ENCODE peak calls at places on chromosomes 4 and X, in ten cellular contexts. C is AG08395, B is SIG-M5, R is upper lobe of left lung, W is PC-3, I is omental fat pad, U is left ventricle myocardium inferior, H is neural crest cell, S is T-helper 1 cell, X is tibial nerve. P is an unnamed sample.

GRCh38 chr4:183816077-183816476 is 89.0 kb upstream of the STOX2 start:
- DNase-seq in C (no peak), B (no peak), R (no peak), W (no peak), I (no peak), U (no peak), H (no peak), S (no peak), X (no peak), P (no peak)

GRCh38 chr4:147084861-147085260 is 139.2 kb upstream of the TTC29 start:
- DNase-seq in C (no peak), B (no peak), R (no peak), W (no peak), I (no peak), U (no peak), H (no peak), S (no peak), X (no peak), P (no peak)

GRCh38 chr4:41670530-41670929 is 78.0 kb downstream of the PHOX2B start:
- DNase-seq in C (no peak), B (no peak), R (no peak), W (no peak), I (no peak), U (peak; percentile 16), H (no peak), S (no peak), X (no peak), P (no peak)

GRCh38 chr4:84089652-84090437 is 409.2 kb downstream of the NKX6-1 start:
- DNase-seq in C (no peak), B (no peak), R (no peak), W (no peak), I (no peak), U (no peak), H (no peak), S (no peak), X (no peak), P (no peak)

GRCh38 chr4:139825523-139826014 is 159.9 kb downstream of the MGST2 start:
- DNase-seq in C (no peak), B (no peak), R (no peak), W (no peak), I (no peak), U (no peak), H (no peak), S (no peak), X (no peak), P (no peak)

GRCh38 chr4:24915121-24915922 is 2.5 kb upstream of the CCDC149 start:
- DNase-seq in C (no peak), B (no peak), R (no peak), W (peak; percentile 22), I (no peak), U (no peak), H (no peak), S (no peak), X (no peak), P (no peak)

GRCh38 chrX:54708404-54708803 is 89.7 kb downstream of the ITIH6 start:
- DNase-seq in C (no peak), B (no peak), R (no peak), W (no peak), I (no peak), U (no peak), H (no peak), S (no peak), X (no peak), P (no peak)

GRCh38 chrX:16148896-16149295 is 18.4 kb upstream of the MAGEB17 start:
- DNase-seq in C (no peak), B (no peak), R (no peak), W (peak; percentile 88), I (no peak), U (no peak), H (no peak), S (no peak), X (no peak), P (no peak)

GRCh38 chr4:52853351-52853750 is 8.8 kb upstream of the RASL11B start:
- DNase-seq in C (peak; percentile 73), B (no peak), R (no peak), W (no peak), I (no peak), U (no peak), H (no peak), S (no peak), X (no peak), P (no peak)

GRCh38 chr4:70948665-70949284 is 44.7 kb upstream of the DCK start:
- DNase-seq in C (no peak), B (no peak), R (no peak), W (peak; percentile 14), I (no peak), U (no peak), H (no peak), S (no peak), X (no peak), P (no peak)

GRCh38 chr4:32163125-32163524 is 1443.0 kb downstream of the PCDH7 start:
- DNase-seq in C (no peak), B (peak; percentile 20), R (no peak), W (no peak), I (no peak), U (no peak), H (no peak), S (no peak), X (no peak), P (no peak)

GRCh38 chr4:113270520-113271319 is 221.3 kb downstream of the ANK2 start:
- DNase-seq in C (no peak), B (no peak), R (no peak), W (no peak), I (no peak), U (no peak), H (no peak), S (no peak), X (no peak), P (no peak)

GRCh38 chr4:62324215-62324614 is 1124.1 kb downstream of the ADGRL3 start:
- DNase-seq in C (no peak), B (no peak), R (no peak), W (peak; percentile 29), I (no peak), U (peak; percentile 29), H (no peak), S (no peak), X (no peak), P (no peak)

GRCh38 chr4:97038146-97038516 is 1105.1 kb downstream of the STPG2 start:
- DNase-seq in C (no peak), B (no peak), R (peak; percentile 0), W (no peak), I (no peak), U (no peak), H (no peak), S (no peak), X (no peak), P (no peak)

GRCh38 chr4:153541426-153542096 is 75.4 kb downstream of the TMEM131L start:
- DNase-seq in C (peak; percentile 96), B (no peak), R (no peak), W (peak; percentile 16), I (no peak), U (no peak), H (no peak), S (no peak), X (no peak), P (no peak)

GRCh38 chrX:103170216-103170615 is 44.7 kb upstream of the BEX4 start:
- DNase-seq in C (peak; percentile 33), B (no peak), R (no peak), W (peak; percentile 63), I (no peak), U (no peak), H (no peak), S (no peak), X (no peak), P (no peak)

GRCh38 chr4:20028694-20029093 is 223.0 kb upstream of the SLIT2 start:
- DNase-seq in C (no peak), B (no peak), R (no peak), W (peak; percentile 79), I (no peak), U (no peak), H (no peak), S (no peak), X (no peak), P (no peak)

GRCh38 chr4:173367946-173368345 is 2.8 kb upstream of the SAP30 start:
- DNase-seq in C (peak; percentile 21), B (no peak), R (no peak), W (peak; percentile 23), I (no peak), U (no peak), H (no peak), S (no peak), X (no peak), P (no peak)

GRCh38 chr4:157204634-157205244 is 15.8 kb upstream of the GRIA2 start:
- DNase-seq in C (no peak), B (no peak), R (peak; percentile 69), W (peak; percentile 44), I (no peak), U (no peak), H (peak; percentile 29), S (no peak), X (no peak), P (no peak)

GRCh38 chr4:157978680-157979361 is 194.0 kb downstream of the GASK1B start:
- DNase-seq in C (peak; percentile 72), B (no peak), R (peak; percentile 56), W (peak; percentile 60), I (no peak), U (peak; percentile 29), H (peak; percentile 41), S (no peak), X (peak; percentile 62), P (peak; percentile 9)

GRCh38 chrX:43676960-43677582 is 21.0 kb downstream of the MAOA start:
- DNase-seq in C (no peak), B (no peak), R (no peak), W (no peak), I (no peak), U (no peak), H (no peak), S (no peak), X (no peak), P (no peak)

GRCh38 chrX:68994883-68995255 is 166.0 kb downstream of the EFNB1 start:
- DNase-seq in C (no peak), B (no peak), R (no peak), W (no peak), I (no peak), U (no peak), H (no peak), S (no peak), X (no peak), P (no peak)

GRCh38 chr4:184824776-184825393 is 883 bp downstream of the ACSL1 start:
- DNase-seq in C (no peak), B (no peak), R (no peak), W (peak; percentile 23), I (no peak), U (no peak), H (peak; percentile 8), S (no peak), X (no peak), P (no peak)

GRCh38 chr4:85498068-85498733 is 23.3 kb downstream of the ARHGAP24 start:
- DNase-seq in C (peak; percentile 50), B (no peak), R (no peak), W (peak; percentile 73), I (no peak), U (peak; percentile 38), H (no peak), S (no peak), X (no peak), P (no peak)

GRCh38 chrX:8730812-8731578 is 942 bp downstream of the ANOS1 start:
- DNase-seq in C (no peak), B (no peak), R (peak; percentile 64), W (peak; percentile 3), I (no peak), U (no peak), H (peak; percentile 22), S (no peak), X (no peak), P (no peak)

GRCh38 chr4:3135155-3136011 is 60.9 kb downstream of the HTT start:
- DNase-seq in C (no peak), B (no peak), R (no peak), W (no peak), I (no peak), U (no peak), H (no peak), S (no peak), X (no peak), P (no peak)

GRCh38 chr4:92305148-92305877 is 1.5 kb downstream of the GRID2 start:
- DNase-seq in C (no peak), B (no peak), R (peak; percentile 86), W (peak; percentile 63), I (no peak), U (peak; percentile 25), H (peak; percentile 72), S (no peak), X (no peak), P (peak; percentile 2)

GRCh38 chr4:56641494-56642051 is 39.5 kb downstream of the HOPX start:
- DNase-seq in C (peak; percentile 84), B (no peak), R (no peak), W (peak; percentile 98), I (no peak), U (no peak), H (no peak), S (no peak), X (no peak), P (no peak)

P was measured in GM12891.